ENCODE peak calls at places on chromosomes 16 and 17, in seven cellular contexts. D is H1, U is HCT116, F is GM12878, B is SK-N-SH, G is K562, Z is HepG2. O is an unnamed sample.

GRCh38 chr17:18959071-18959844 is 7.3 kb downstream of the SLC5A10 start:
- DNase-seq in G (no peak), B (peak), U (no peak), F (no peak), Z (no peak), D (no peak), O (no peak)

GRCh38 chr16:49890876-49891275 is 35.0 kb upstream of the ZNF423 start:
- DNase-seq in B (no peak), D (peak), Z (no peak), G (peak), U (no peak), F (no peak), O (no peak)

GRCh38 chr17:29622337-29623282 is at the start of gene CORO6:
- DNase-seq in F (no peak), Z (no peak), B (peak), D (peak), U (no peak), G (peak), O (no peak)

GRCh38 chr17:3667366-3668278 is 756 bp downstream of the TAX1BP3 start:
- DNase-seq in U (no peak), G (peak), D (peak), F (no peak), Z (peak), B (peak), O (peak)

GRCh38 chr17:76969598-76970172 is 101.5 kb downstream of the MGAT5B start:
- DNase-seq in D (peak), U (no peak), G (no peak), F (no peak), B (peak), Z (no peak), O (no peak)

GRCh38 chr16:57955572-57955971 is 15.4 kb downstream of the CNGB1 start:
- DNase-seq in B (no peak), U (no peak), Z (no peak), D (no peak), F (no peak), G (no peak), O (peak)

GRCh38 chr17:81200695-81201580 is 21.8 kb downstream of the CEP131 start:
- DNase-seq in F (no peak), D (no peak), Z (peak), B (peak), U (peak), G (peak), O (peak)

GRCh38 chr17:1976000-1976682 is 49.0 kb downstream of the RTN4RL1 start:
- DNase-seq in U (no peak), B (no peak), Z (peak), D (no peak), F (no peak), G (no peak), O (no peak)

GRCh38 chr17:21460358-21460757 is 84.2 kb downstream of the KCNJ12 start:
- DNase-seq in B (no peak), Z (no peak), D (no peak), G (no peak), F (no peak), U (no peak), O (no peak)

GRCh38 chr17:34443832-34444469 is 80.9 kb upstream of the CCL1 start:
- DNase-seq in G (peak), Z (peak), B (peak), U (no peak), D (peak), F (no peak), O (peak)

GRCh38 chr16:84751947-84752346 is 52.1 kb downstream of the USP10 start:
- DNase-seq in G (no peak), F (peak), B (no peak), Z (no peak), U (no peak), D (peak), O (no peak)

GRCh38 chr17:49369089-49369488 is 7.0 kb upstream of the ZNF652 start:
- DNase-seq in B (no peak), F (no peak), D (no peak), Z (no peak), U (no peak), G (no peak), O (no peak)

GRCh38 chr17:68390888-68391545 is 66.3 kb downstream of the WIPI1 start:
- DNase-seq in G (no peak), D (peak), U (no peak), F (no peak), Z (no peak), B (no peak), O (no peak)

GRCh38 chr17:71519285-71519684 is 601.5 kb upstream of the SOX9 start:
- DNase-seq in F (no peak), B (no peak), Z (no peak), U (no peak), G (no peak), D (no peak), O (no peak)

GRCh38 chr16:10961231-10961630 is 16.9 kb downstream of the CLEC16A start:
- DNase-seq in F (no peak), U (no peak), B (no peak), Z (no peak), D (no peak), G (no peak), O (no peak)

GRCh38 chr17:60154616-60155426 is 5.0 kb downstream of the CA4 start:
- DNase-seq in U (no peak), G (no peak), D (no peak), F (no peak), Z (no peak), B (peak), O (no peak)

GRCh38 chr16:66695935-66696668 is 441 bp downstream of the CMTM4 start:
- DNase-seq in B (no peak), D (peak), U (no peak), G (peak), F (no peak), Z (no peak), O (peak)

GRCh38 chr16:31417916-31418315 is 10.2 kb downstream of the COX6A2 start:
- DNase-seq in D (no peak), F (no peak), G (no peak), Z (no peak), U (no peak), B (no peak), O (no peak)

GRCh38 chr16:31354394-31355291 is at the start of gene ITGAX:
- DNase-seq in F (peak), U (no peak), B (peak), G (peak), D (no peak), Z (no peak), O (no peak)

GRCh38 chr16:78321611-78322010 is 222.2 kb downstream of the WWOX start:
- DNase-seq in G (no peak), F (no peak), D (no peak), U (no peak), Z (no peak), B (peak), O (no peak)

GRCh38 chr17:17387461-17388362 is 84.5 kb downstream of the NT5M start:
- DNase-seq in U (peak), B (no peak), Z (peak), D (peak), F (no peak), G (peak), O (peak)

GRCh38 chr17:63911657-63912100 is 621 bp upstream of the CSHL1 start:
- DNase-seq in F (no peak), D (peak), G (peak), B (peak), U (peak), Z (no peak), O (peak)

GRCh38 chr17:32495347-32496253 is 8.8 kb downstream of the CDK5R1 start:
- DNase-seq in B (peak), F (no peak), D (no peak), U (no peak), G (no peak), Z (no peak), O (no peak)

GRCh38 chr17:49572226-49572625 is 3.4 kb upstream of the NXPH3 start:
- DNase-seq in F (no peak), B (no peak), U (no peak), Z (no peak), D (no peak), G (no peak), O (no peak)

GRCh38 chr17:77908501-77908900 is 50.0 kb upstream of the TNRC6C start:
- DNase-seq in Z (no peak), B (no peak), D (no peak), G (no peak), U (no peak), F (no peak), O (no peak)

GRCh38 chr17:81735181-81736102 is 23.4 kb downstream of the SLC25A10 start:
- DNase-seq in G (peak), Z (no peak), B (no peak), F (peak), D (no peak), U (no peak), O (peak)

GRCh38 chr16:83393196-83393981 is 414.4 kb upstream of the HSBP1 start:
- DNase-seq in U (no peak), Z (no peak), G (peak), B (no peak), F (no peak), D (no peak), O (peak)

GRCh38 chr17:81426676-81427445 is 31.6 kb downstream of the BAHCC1 start:
- DNase-seq in U (no peak), D (no peak), B (peak), F (no peak), Z (no peak), G (no peak), O (no peak)

GRCh38 chr16:66921758-66922450 is 3.2 kb upstream of the CDH16 start:
- DNase-seq in D (no peak), F (no peak), B (no peak), U (no peak), G (no peak), Z (no peak), O (no peak)

GRCh38 chr17:17849863-17850373 is 13.1 kb upstream of the SREBF1 start:
- DNase-seq in U (no peak), Z (peak), D (no peak), B (peak), F (peak), G (peak), O (no peak)

GRCh38 chr16:66580605-66581209 is 1.4 kb downstream of the CMTM2 start:
- DNase-seq in U (no peak), G (no peak), Z (peak), B (no peak), F (no peak), D (no peak), O (peak)

GRCh38 chr17:32277284-32277683 is 11.7 kb downstream of the RHBDL3 start:
- DNase-seq in Z (no peak), U (no peak), D (no peak), B (no peak), G (no peak), F (no peak), O (peak)

GRCh38 chr17:19264681-19265080 is 27.5 kb downstream of the EPN2 start:
- DNase-seq in Z (no peak), F (no peak), G (no peak), B (no peak), U (no peak), D (no peak), O (no peak)

GRCh38 chr17:32497431-32498205 is 10.8 kb downstream of the CDK5R1 start:
- DNase-seq in B (no peak), F (no peak), Z (no peak), U (no peak), D (no peak), G (no peak), O (peak)

GRCh38 chr16:70746708-70747424 is 54.1 kb downstream of the VAC14 start:
- DNase-seq in G (peak), Z (peak), D (no peak), U (peak), F (no peak), B (no peak), O (peak)

GRCh38 chr17:47401100-47401499 is 77.3 kb downstream of the EFCAB13 start:
- DNase-seq in D (no peak), U (no peak), F (no peak), G (no peak), B (no peak), Z (no peak), O (no peak)

GRCh38 chr17:47400333-47400732 is 76.6 kb downstream of the EFCAB13 start:
- DNase-seq in F (no peak), U (no peak), G (no peak), B (no peak), Z (no peak), D (no peak), O (no peak)

GRCh38 chr17:47404875-47405274 is 81.1 kb downstream of the EFCAB13 start:
- DNase-seq in B (no peak), G (no peak), D (no peak), F (no peak), U (no peak), Z (no peak), O (no peak)

DNA sequence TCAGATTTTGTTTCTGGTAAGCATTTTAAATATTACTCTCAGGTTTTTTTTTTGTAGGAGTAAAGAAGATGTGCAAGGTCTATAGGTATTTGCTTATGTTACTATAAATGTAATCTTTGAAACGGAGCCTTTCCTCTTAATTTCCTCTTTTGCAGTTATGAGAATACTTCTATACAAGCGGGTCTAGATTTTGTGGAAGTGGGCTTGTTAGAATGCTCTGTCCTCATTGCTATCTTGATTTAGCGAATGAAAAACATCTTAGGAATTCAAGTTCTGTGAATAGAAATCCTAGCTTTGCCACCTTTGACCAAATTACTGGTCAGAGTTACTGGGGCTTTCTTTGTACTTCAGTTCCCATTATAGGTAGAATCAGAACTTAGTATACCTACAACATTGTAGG is 80.3 kb downstream of the EFCAB13 start:
- DNase-seq in F (no peak), G (no peak), B (no peak), U (no peak), D (no peak), Z (no peak), O (no peak)
- TF ChIP-seq JUND in F (no peak), G (no peak), B (no peak), U (no peak), D (no peak), Z (no peak), O (no peak)

GRCh38 chr16:67935096-67935401 is 1.6 kb downstream of the PSMB10 start:
- DNase-seq in Z (no peak), F (no peak), U (no peak), D (no peak), B (peak), G (no peak), O (no peak)

GRCh38 chr16:67936876-67937605 is 391 bp upstream of the PSMB10 start:
- DNase-seq in B (no peak), U (no peak), F (peak), Z (no peak), D (no peak), G (no peak), O (peak)

GRCh38 chr16:67935402-67936123 is 1.1 kb downstream of the PSMB10 start:
- DNase-seq in Z (peak), D (peak), U (peak), B (peak), F (peak), G (peak), O (peak)

GRCh38 chr16:67934306-67935095 is 2.1 kb downstream of the PSMB10 start:
- DNase-seq in B (peak), D (no peak), F (no peak), G (peak), Z (no peak), U (no peak), O (no peak)

DNA sequence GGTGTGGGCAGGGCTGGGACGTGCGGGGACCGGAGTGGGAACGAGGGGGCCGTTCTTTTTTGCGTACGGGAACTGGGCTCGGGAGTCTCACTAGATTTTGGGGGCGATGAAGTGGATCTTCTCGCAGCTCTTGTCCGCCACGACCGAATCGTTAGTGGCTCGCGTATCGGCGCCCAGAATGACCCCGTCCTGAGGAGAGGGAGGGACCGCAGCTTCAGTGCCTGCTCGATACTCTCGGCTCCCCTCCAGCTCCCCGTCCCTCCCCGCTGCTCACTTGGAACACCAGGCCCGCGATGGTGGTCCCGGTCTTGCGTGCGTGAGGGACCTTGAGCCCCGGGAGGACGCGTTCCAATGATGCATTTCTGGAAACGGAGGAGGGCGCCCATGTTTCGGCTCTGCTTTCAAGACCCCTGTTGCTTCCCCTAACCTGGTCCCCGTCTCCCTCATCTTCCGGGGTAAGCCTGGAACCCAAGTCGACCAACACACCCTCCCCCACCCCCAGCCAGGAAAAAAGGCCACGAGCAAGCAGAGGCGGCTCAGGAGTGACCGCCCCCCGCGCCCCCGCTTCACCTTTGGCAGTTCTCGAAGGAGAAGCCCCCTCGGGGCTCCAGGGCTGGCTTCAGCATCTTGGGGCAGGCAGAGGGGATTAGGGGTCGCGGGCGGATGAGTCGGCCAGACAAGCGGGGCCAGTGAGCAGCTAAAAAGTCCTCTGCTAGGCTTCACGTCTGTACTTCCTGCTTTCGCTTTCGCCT is at the start of gene PSMB10:
- DNase-seq in B (peak), U (no peak), Z (peak), F (no peak), D (peak), G (peak), O (peak)
- TF ChIP-seq JUND in B (no peak), U (no peak), Z (no peak), F (no peak), D (no peak), G (no peak), O (no peak)

DNA sequence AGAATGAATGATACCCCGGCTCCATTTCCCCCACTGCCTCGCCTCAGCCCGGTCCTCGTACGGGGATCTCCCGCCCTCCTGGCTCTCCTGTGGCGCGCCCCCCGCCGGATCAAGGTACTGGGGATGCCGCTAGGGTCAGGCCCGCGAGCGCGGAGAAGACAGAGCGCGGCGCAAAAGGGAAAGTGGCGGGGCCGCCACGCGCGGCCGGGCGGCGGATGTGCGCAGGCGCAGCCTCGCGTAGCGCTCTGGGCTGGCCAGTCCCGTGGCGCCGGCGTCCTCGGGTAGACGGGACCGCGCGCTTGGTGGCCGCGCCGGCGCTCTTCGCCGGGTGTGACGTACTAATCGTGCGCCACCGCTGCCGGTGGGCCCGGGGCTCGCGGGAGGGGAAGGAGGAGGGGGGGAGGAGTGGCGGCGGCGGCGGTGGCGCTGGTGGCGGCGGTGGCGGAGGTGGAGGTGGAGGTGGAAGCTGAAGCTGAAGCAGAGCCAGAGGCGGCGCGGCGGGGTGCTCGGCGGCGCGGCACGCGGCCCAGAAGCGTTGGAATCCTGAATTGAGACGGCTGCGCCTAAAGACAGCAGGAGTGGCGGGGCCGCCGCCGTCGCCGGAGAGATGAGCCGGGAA is at the start of gene SENP3:
- DNase-seq in D (peak), F (no peak), G (peak), Z (peak), U (peak), B (peak), O (peak)
- TF ChIP-seq JUND in D (no peak), F (no peak), G (no peak), Z (no peak), U (no peak), B (no peak), O (no peak)

GRCh38 chr17:10046786-10047609 is 141.9 kb upstream of the RCVRN start:
- DNase-seq in U (no peak), B (no peak), D (no peak), Z (no peak), F (peak), G (no peak), O (no peak)
- TF ChIP-seq JUND in U (no peak), B (no peak), D (no peak), Z (no peak), F (no peak), G (no peak), O (no peak)

DNA sequence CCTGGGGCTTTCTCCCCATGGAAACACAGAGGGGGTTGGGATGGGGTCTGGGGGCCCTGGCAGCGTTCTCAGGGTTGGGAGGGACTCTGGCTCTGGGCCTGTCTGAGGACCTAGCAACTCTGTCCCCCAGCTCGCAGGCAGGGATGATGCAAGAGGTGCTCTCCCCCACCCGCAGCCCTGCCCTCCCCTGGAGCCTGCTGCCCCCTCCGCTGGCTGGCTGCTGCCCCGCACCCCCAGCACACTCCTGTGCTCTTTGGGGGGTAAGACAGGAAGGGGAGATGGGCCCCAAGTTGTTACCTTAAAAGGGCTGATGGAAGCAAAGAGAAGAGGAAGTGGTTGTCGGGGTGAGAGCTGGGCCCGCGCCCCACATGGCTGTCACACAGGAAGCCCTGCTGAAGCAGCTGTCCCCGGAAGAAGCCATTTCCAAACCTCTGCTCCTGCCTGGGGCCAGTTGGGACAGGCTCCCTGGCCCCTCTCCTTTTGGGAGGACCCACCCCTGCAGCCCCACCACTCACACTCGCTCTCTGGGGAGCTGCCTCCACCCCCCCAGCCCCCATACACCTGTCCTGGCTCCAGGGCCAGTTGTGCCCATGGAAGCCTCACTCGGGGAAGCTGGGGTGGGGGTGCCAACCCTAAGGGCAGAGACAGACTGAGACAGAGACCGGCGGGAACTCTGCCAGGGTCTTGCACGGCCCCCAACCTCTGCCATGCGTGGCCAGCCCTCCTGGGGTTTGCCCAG is 2.5 kb downstream of the CORO1A start:
- DNase-seq in F (peak), U (no peak), B (peak), Z (no peak), G (no peak), D (peak), O (no peak)
- TF ChIP-seq JUND in F (no peak), U (no peak), B (no peak), Z (no peak), G (no peak), D (no peak), O (no peak)

GRCh38 chr16:4290236-4290830 is 17.5 kb upstream of the TFAP4 start:
- DNase-seq in G (no peak), U (peak), Z (peak), F (no peak), D (no peak), B (peak), O (peak)
- TF ChIP-seq JUND in G (no peak), U (peak), Z (peak), F (no peak), D (peak), B (no peak), O (no peak)

O was measured in T47D.